ENCODE peak calls at places on chromosome 4, in four cellular contexts. C, K, X and H are unnamed samples.

GRCh38 chr4:107740950-107741701 is 21.1 kb upstream of the PAPSS1 start:
- DNase-seq in C (peak), K (peak), X (peak), H (peak)

GRCh38 chr4:78938868-78939666 is at the start of gene PAQR3:
- DNase-seq in C (peak), K (peak), X (peak), H (peak)

GRCh38 chr4:51884055-51884454 is 41.1 kb downstream of the DCUN1D4 start:
- DNase-seq in C (no peak), K (no peak), X (no peak), H (no peak)

GRCh38 chr4:84691170-84691691 is 108.3 kb downstream of the CDS1 start:
- DNase-seq in C (peak), K (peak), X (no peak), H (no peak)

GRCh38 chr4:74181225-74181624 is 23.3 kb downstream of the MTHFD2L start:
- DNase-seq in C (no peak), K (no peak), X (no peak), H (no peak)

GRCh38 chr4:148192526-148192925 is 249.7 kb downstream of the NR3C2 start:
- DNase-seq in C (no peak), K (no peak), X (no peak), H (no peak)

GRCh38 chr4:25361253-25361652 is 15.8 kb upstream of the ANAPC4 start:
- DNase-seq in C (no peak), K (no peak), X (no peak), H (no peak)

GRCh38 chr4:78666830-78667258 is 109.3 kb upstream of the BMP2K start:
- DNase-seq in C (no peak), K (no peak), X (no peak), H (no peak)

GRCh38 chr4:84159767-84160166 is 339.3 kb downstream of the NKX6-1 start:
- DNase-seq in C (no peak), K (no peak), X (no peak), H (no peak)

GRCh38 chr4:183493246-183493645 is 11.6 kb upstream of the ING2 start:
- DNase-seq in C (no peak), K (no peak), X (no peak), H (no peak)

GRCh38 chr4:152462715-152463114 is 73.2 kb downstream of the FBXW7 start:
- DNase-seq in C (no peak), K (no peak), X (no peak), H (no peak)

GRCh38 chr4:1236103-1236641 is 12.8 kb downstream of the CTBP1 start:
- DNase-seq in C (no peak), K (no peak), X (no peak), H (no peak)

GRCh38 chr4:153790962-153791551 is 2.2 kb upstream of the SFRP2 start:
- DNase-seq in C (no peak), K (no peak), X (peak), H (no peak)

GRCh38 chr4:6957994-6958393 is 48.4 kb downstream of the TBC1D14 start:
- DNase-seq in C (no peak), K (no peak), X (no peak), H (no peak)

GRCh38 chr4:154868423-154869194 is 87.5 kb downstream of the RBM46 start:
- DNase-seq in C (no peak), K (no peak), X (no peak), H (no peak)

GRCh38 chr4:174116021-174116420 is 167.4 kb downstream of the FBXO8 start:
- DNase-seq in C (no peak), K (no peak), X (no peak), H (no peak)

GRCh38 chr4:15586046-15586445 is 69.1 kb downstream of the FBXL5 start:
- DNase-seq in C (peak), K (no peak), X (no peak), H (peak)

GRCh38 chr4:16865897-16866283 is 32.6 kb downstream of the LDB2 start:
- DNase-seq in C (no peak), K (no peak), X (peak), H (no peak)

GRCh38 chr4:106366026-106366425 is 2.6 kb downstream of the GIMD1 start:
- DNase-seq in C (peak), K (no peak), X (no peak), H (no peak)

GRCh38 chr4:72909461-72909860 is 160.1 kb downstream of the COX18 start:
- DNase-seq in C (no peak), K (no peak), X (no peak), H (no peak)

GRCh38 chr4:13524504-13525243 is 19.6 kb downstream of the NKX3-2 start:
- DNase-seq in C (no peak), K (no peak), X (no peak), H (no peak)

GRCh38 chr4:183905593-183906485 is 732 bp downstream of the STOX2 start:
- DNase-seq in C (peak), K (no peak), X (peak), H (peak)

GRCh38 chr4:40194602-40195161 is 2.1 kb upstream of the RHOH start:
- DNase-seq in C (peak), K (peak), X (no peak), H (no peak)

GRCh38 chr4:140253556-140254027 is 99.6 kb upstream of the MAML3 start:
- DNase-seq in C (no peak), K (no peak), X (no peak), H (no peak)

GRCh38 chr4:119632216-119632615 is 3.6 kb upstream of the PDE5A start:
- DNase-seq in C (peak), K (no peak), X (no peak), H (no peak)

GRCh38 chr4:136687118-136687517 is 845.2 kb downstream of the PCDH18 start:
- DNase-seq in C (no peak), K (no peak), X (no peak), H (no peak)

GRCh38 chr4:8380511-8381415 is 59.8 kb downstream of the ACOX3 start:
- DNase-seq in C (no peak), K (no peak), X (peak), H (no peak)

GRCh38 chr4:141016117-141016798 is 117.0 kb downstream of the RNF150 start:
- DNase-seq in C (no peak), K (no peak), X (no peak), H (no peak)

GRCh38 chr4:140281828-140282227 is 91.6 kb upstream of the SCOC start:
- DNase-seq in C (peak), K (no peak), X (no peak), H (no peak)

GRCh38 chr4:76108467-76109181 is 34.1 kb downstream of the ART3 start:
- DNase-seq in C (peak), K (no peak), X (no peak), H (no peak)

GRCh38 chr4:160510925-160511324 is 1408.0 kb downstream of the RAPGEF2 start:
- DNase-seq in C (no peak), K (no peak), X (no peak), H (no peak)

GRCh38 chr4:180598281-180598680 is 1644.9 kb upstream of the TENM3 start:
- DNase-seq in C (no peak), K (no peak), X (no peak), H (no peak)

GRCh38 chr4:24042094-24042493 is 152.2 kb upstream of the PPARGC1A start:
- DNase-seq in C (peak), K (peak), X (no peak), H (no peak)

GRCh38 chr4:74161676-74162450 is 3.9 kb downstream of the MTHFD2L start:
- DNase-seq in C (peak), K (no peak), X (no peak), H (no peak)

GRCh38 chr4:76058302-76058701 is 16.2 kb upstream of the ART3 start:
- DNase-seq in C (no peak), K (no peak), X (no peak), H (no peak)

GRCh38 chr4:25343671-25344070 is 31.1 kb downstream of the ZCCHC4 start:
- DNase-seq in C (no peak), K (no peak), X (no peak), H (no peak)